ENCODE peak calls at places on chromosomes 2 and 18, in four cellular contexts. One of them, this sample, is unnamed.

GRCh38 chr2:8790739-8791162 is 46.7 kb downstream of the KIDINS220 start:
- DNase-seq in mucosa of descending colon: no peak
- DNase-seq in astrocyte of the spinal cord: no peak
- DNase-seq in endothelial cell: no peak
- DNase-seq in this sample: no peak

GRCh38 chr2:219469186-219469724 is 29.4 kb upstream of the GMPPA start:
- DNase-seq in astrocyte of the spinal cord: peak
- DNase-seq in mucosa of descending colon: no peak
- DNase-seq in endothelial cell: no peak
- DNase-seq in this sample: no peak

GRCh38 chr18:24177499-24178133 is 38.8 kb downstream of the CABYR start:
- DNase-seq in endothelial cell: no peak
- DNase-seq in astrocyte of the spinal cord: no peak
- DNase-seq in mucosa of descending colon: no peak
- DNase-seq in this sample: no peak

GRCh38 chr18:63683152-63683551 is 19.6 kb upstream of the SERPINB11 start:
- DNase-seq in endothelial cell: no peak
- DNase-seq in mucosa of descending colon: no peak
- DNase-seq in astrocyte of the spinal cord: peak
- DNase-seq in this sample: peak

GRCh38 chr18:28175047-28175929 is 1.6 kb downstream of the CDH2 start:
- DNase-seq in astrocyte of the spinal cord: peak
- DNase-seq in endothelial cell: peak
- DNase-seq in mucosa of descending colon: no peak
- DNase-seq in this sample: no peak

GRCh38 chr2:1010373-1011017 is 59.8 kb downstream of the SNTG2 start:
- DNase-seq in astrocyte of the spinal cord: no peak
- DNase-seq in endothelial cell: no peak
- DNase-seq in mucosa of descending colon: no peak
- DNase-seq in this sample: no peak

GRCh38 chr2:71455741-71456569 is 2.6 kb downstream of the DYSF start:
- DNase-seq in astrocyte of the spinal cord: peak
- DNase-seq in mucosa of descending colon: no peak
- DNase-seq in endothelial cell: peak
- DNase-seq in this sample: no peak

GRCh38 chr2:131659168-131659572 is 131.5 kb downstream of the CCDC74A start:
- DNase-seq in astrocyte of the spinal cord: peak
- DNase-seq in endothelial cell: no peak
- DNase-seq in mucosa of descending colon: no peak
- DNase-seq in this sample: no peak

GRCh38 chr2:3704647-3705046 is 1.3 kb downstream of the DCDC2C start:
- DNase-seq in astrocyte of the spinal cord: no peak
- DNase-seq in endothelial cell: no peak
- DNase-seq in mucosa of descending colon: no peak
- DNase-seq in this sample: no peak

GRCh38 chr2:192043216-192043870 is 151.4 kb downstream of the TMEFF2 start:
- DNase-seq in mucosa of descending colon: no peak
- DNase-seq in astrocyte of the spinal cord: no peak
- DNase-seq in endothelial cell: no peak
- DNase-seq in this sample: no peak

GRCh38 chr2:120253021-120253882 is 600 bp downstream of the RALB start:
- DNase-seq in endothelial cell: peak
- DNase-seq in mucosa of descending colon: peak
- DNase-seq in astrocyte of the spinal cord: peak
- DNase-seq in this sample: no peak

GRCh38 chr2:153786016-153786415 is 85.7 kb upstream of the GALNT13 start:
- DNase-seq in endothelial cell: no peak
- DNase-seq in mucosa of descending colon: no peak
- DNase-seq in astrocyte of the spinal cord: no peak
- DNase-seq in this sample: no peak

DNA sequence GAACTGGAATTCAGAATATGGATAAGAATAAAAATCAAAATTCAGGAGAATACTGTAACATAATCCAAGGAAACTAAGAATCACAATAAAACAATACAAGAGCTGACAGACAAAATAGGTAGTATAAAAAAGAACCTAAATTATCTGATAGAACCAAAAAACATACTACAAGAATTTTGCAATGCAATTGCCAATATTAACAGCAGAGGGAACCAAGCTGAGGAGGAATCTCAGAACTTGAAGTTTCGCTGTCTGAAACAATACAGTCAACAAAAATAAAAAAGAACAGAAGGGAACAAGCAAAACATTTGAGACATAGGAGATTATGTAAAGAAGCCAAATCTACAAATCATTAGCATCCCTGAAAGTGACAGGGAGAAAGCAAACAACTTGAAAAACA is 84.1 kb upstream of the GALNT13 start:
- DNase-seq in astrocyte of the spinal cord: no peak
- DNase-seq in mucosa of descending colon: no peak
- DNase-seq in endothelial cell: no peak
- DNase-seq in this sample: no peak
- TF ChIP-seq CTCF in astrocyte of the spinal cord: no peak
- TF ChIP-seq CTCF in mucosa of descending colon: no peak
- TF ChIP-seq CTCF in endothelial cell: peak
- TF ChIP-seq CTCF in this sample: no peak

DNA sequence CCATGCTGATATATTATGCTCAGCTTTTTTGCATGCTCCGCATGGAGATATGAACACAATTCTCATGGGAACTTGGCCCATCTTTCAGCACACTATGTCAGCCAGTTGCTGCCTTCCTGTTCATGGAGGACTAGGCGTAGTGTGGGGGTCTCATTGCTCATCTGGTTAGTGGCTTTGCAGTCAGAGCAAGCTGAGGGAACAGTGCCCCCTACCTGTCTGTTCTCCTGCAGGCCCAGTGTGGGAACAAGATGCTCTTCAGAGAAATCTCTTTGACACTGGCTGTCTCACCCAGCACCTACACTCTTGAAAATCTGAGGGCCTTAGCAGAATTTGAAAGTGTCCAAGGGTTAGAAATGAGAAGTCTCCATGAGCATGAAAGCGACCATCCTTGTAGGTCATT is 47.1 kb downstream of the SPTBN1 start:
- DNase-seq in mucosa of descending colon: peak
- DNase-seq in astrocyte of the spinal cord: no peak
- DNase-seq in endothelial cell: peak
- DNase-seq in this sample: no peak
- TF ChIP-seq CTCF in mucosa of descending colon: no peak
- TF ChIP-seq CTCF in astrocyte of the spinal cord: peak
- TF ChIP-seq CTCF in endothelial cell: peak
- TF ChIP-seq CTCF in this sample: peak

GRCh38 chr2:199940373-199940772 is 14.9 kb downstream of the TYW5 start:
- DNase-seq in astrocyte of the spinal cord: peak
- DNase-seq in endothelial cell: no peak
- DNase-seq in mucosa of descending colon: no peak
- DNase-seq in this sample: no peak
- TF ChIP-seq CTCF in astrocyte of the spinal cord: peak
- TF ChIP-seq CTCF in endothelial cell: peak
- TF ChIP-seq CTCF in mucosa of descending colon: no peak
- TF ChIP-seq CTCF in this sample: peak

GRCh38 chr2:173652311-173652710 is 297.6 kb downstream of the CDCA7 start:
- DNase-seq in mucosa of descending colon: no peak
- DNase-seq in endothelial cell: no peak
- DNase-seq in astrocyte of the spinal cord: peak
- DNase-seq in this sample: peak

GRCh38 chr2:173652731-173653426 is 298.2 kb downstream of the CDCA7 start:
- DNase-seq in astrocyte of the spinal cord: peak
- DNase-seq in endothelial cell: no peak
- DNase-seq in mucosa of descending colon: no peak
- DNase-seq in this sample: peak

GRCh38 chr2:173653427-173653795 is 298.7 kb downstream of the CDCA7 start:
- DNase-seq in endothelial cell: no peak
- DNase-seq in astrocyte of the spinal cord: no peak
- DNase-seq in mucosa of descending colon: no peak
- DNase-seq in this sample: no peak

GRCh38 chr2:173649527-173650219 is 295.0 kb downstream of the CDCA7 start:
- DNase-seq in mucosa of descending colon: no peak
- DNase-seq in astrocyte of the spinal cord: no peak
- DNase-seq in endothelial cell: no peak
- DNase-seq in this sample: no peak

GRCh38 chr2:173651891-173652290 is 297.2 kb downstream of the CDCA7 start:
- DNase-seq in mucosa of descending colon: no peak
- DNase-seq in astrocyte of the spinal cord: no peak
- DNase-seq in endothelial cell: no peak
- DNase-seq in this sample: no peak
- TF ChIP-seq CTCF in mucosa of descending colon: no peak
- TF ChIP-seq CTCF in astrocyte of the spinal cord: no peak
- TF ChIP-seq CTCF in endothelial cell: no peak
- TF ChIP-seq CTCF in this sample: no peak